ENCODE peak calls at places on chromosomes 2 and 18, in ten cellular contexts. Y is PC-3, N is Peyer's patch, B is adipocyte, K is BE2C, T is astrocyte of the spinal cord, E is fibroblast of villous mesenchyme, Q is colonic mucosa, G is PC-9, Z is body of pancreas. X is an unnamed sample.

GRCh38 chr2:109418716-109419115 is 195.1 kb downstream of the SEPTIN10 start:
- DNase-seq in K (no peak), E (no peak), Q (no peak), G (no peak), B (no peak), Z (no peak), Y (no peak), N (no peak), T (no peak), X (no peak)

GRCh38 chr2:195307751-195308150 is 349.3 kb upstream of the SLC39A10 start:
- DNase-seq in B (no peak), G (no peak), T (no peak), E (no peak), Z (no peak), Y (peak), N (no peak), Q (peak), K (no peak), X (no peak)

GRCh38 chr2:29920130-29920577 is 1.2 kb downstream of the ALK start:
- DNase-seq in E (peak), Z (peak), N (no peak), Y (peak), G (no peak), T (peak), K (peak), B (peak), Q (peak), X (peak)

GRCh38 chr2:120881981-120882788 is 146.5 kb downstream of the GLI2 start:
- DNase-seq in G (no peak), K (no peak), Z (peak), N (no peak), Y (no peak), T (no peak), E (no peak), B (no peak), Q (no peak), X (no peak)

GRCh38 chr2:212227755-212228154 is 310.8 kb downstream of the ERBB4 start:
- DNase-seq in B (peak), Y (peak), T (peak), K (peak), E (peak), G (peak), Z (peak), Q (no peak), N (no peak), X (peak)

GRCh38 chr2:173963323-173963816 is 1.8 kb downstream of the SP3 start:
- DNase-seq in Y (peak), Q (peak), Z (no peak), E (peak), B (peak), N (peak), T (peak), G (no peak), K (no peak), X (peak)

GRCh38 chr2:148981350-148981749 is 57.1 kb upstream of the LYPD6B start:
- DNase-seq in G (no peak), Q (no peak), Y (peak), E (no peak), Z (no peak), K (no peak), T (no peak), B (no peak), N (no peak), X (peak)

GRCh38 chr2:182980115-182980514 is 58.1 kb downstream of the NCKAP1 start:
- DNase-seq in K (no peak), E (peak), T (peak), G (no peak), Q (no peak), Z (no peak), N (no peak), B (peak), Y (peak), X (peak)

GRCh38 chr18:5851998-5852397 is 43.3 kb downstream of the TMEM200C start:
- DNase-seq in N (no peak), B (peak), T (no peak), K (no peak), G (no peak), E (no peak), Q (no peak), Y (peak), Z (no peak), X (no peak)

GRCh38 chr18:48306838-48307237 is 102.3 kb downstream of the ZBTB7C start:
- DNase-seq in G (no peak), Z (no peak), K (no peak), Q (no peak), T (no peak), Y (no peak), B (no peak), N (no peak), E (no peak), X (no peak)

GRCh38 chr18:2641638-2642037 is 13.9 kb upstream of the SMCHD1 start:
- DNase-seq in G (no peak), B (peak), Z (no peak), E (peak), Q (no peak), T (no peak), K (no peak), N (no peak), Y (no peak), X (no peak)
- H3K4me3 ChIP-seq in G (no peak), B (peak), Z (no peak), E (peak), Q (no peak), T (no peak), K (no peak), N (no peak), Y (no peak), X (no peak)

GRCh38 chr2:144389151-144389929 is 130.6 kb downstream of the ZEB2 start:
- DNase-seq in G (peak), K (no peak), Z (peak), T (no peak), Q (peak), E (no peak), N (no peak), B (no peak), Y (peak), X (no peak)

GRCh38 chr2:144390424-144391020 is 129.4 kb downstream of the ZEB2 start:
- DNase-seq in Q (no peak), E (no peak), Z (no peak), G (no peak), Y (no peak), K (no peak), B (no peak), T (peak), N (no peak), X (no peak)

GRCh38 chr2:144389930-144390311 is 130.0 kb downstream of the ZEB2 start:
- DNase-seq in B (no peak), G (no peak), N (no peak), Y (no peak), Z (no peak), Q (no peak), K (no peak), E (no peak), T (no peak), X (no peak)
- H3K4me3 ChIP-seq in B (no peak), G (no peak), N (peak), Y (peak), Z (peak), Q (peak), K (no peak), E (no peak), T (no peak), X (no peak)

GRCh38 chr2:46132996-46133395 is 164.2 kb upstream of the EPAS1 start:
- DNase-seq in B (no peak), N (no peak), Z (no peak), E (no peak), T (no peak), Y (no peak), G (no peak), Q (no peak), K (no peak), X (no peak)

GRCh38 chr2:46135230-46135555 is 162.0 kb upstream of the EPAS1 start:
- DNase-seq in K (no peak), Z (no peak), N (no peak), B (no peak), G (no peak), E (no peak), Q (no peak), Y (no peak), T (no peak), X (no peak)

GRCh38 chr2:46135936-46136335 is 161.3 kb upstream of the EPAS1 start:
- DNase-seq in T (peak), N (no peak), Z (no peak), E (peak), K (no peak), G (no peak), Y (no peak), B (peak), Q (no peak), X (no peak)

GRCh38 chr2:46136481-46136880 is 160.7 kb upstream of the EPAS1 start:
- DNase-seq in Z (no peak), B (no peak), Y (no peak), E (no peak), Q (no peak), T (no peak), N (no peak), K (no peak), G (no peak), X (no peak)

GRCh38 chr2:46134531-46135229 is 162.5 kb upstream of the EPAS1 start:
- DNase-seq in T (peak), Q (no peak), K (no peak), E (peak), B (no peak), Z (peak), N (no peak), Y (no peak), G (peak), X (peak)
- H3K4me3 ChIP-seq in T (no peak), Q (no peak), K (no peak), E (no peak), B (peak), Z (no peak), N (no peak), Y (no peak), G (no peak), X (no peak)

GRCh38 chr2:111116843-111117665 is 3.7 kb upstream of the BCL2L11 start:
- DNase-seq in E (peak), Y (peak), G (no peak), Q (peak), Z (peak), N (peak), B (peak), T (peak), K (peak), X (peak)
- H3K4me3 ChIP-seq in E (peak), Y (peak), G (no peak), Q (peak), Z (no peak), N (peak), B (peak), T (peak), K (peak), X (peak)

GRCh38 chr2:113895819-113896563 is 6.1 kb downstream of the ACTR3 start:
- DNase-seq in Q (no peak), K (no peak), G (no peak), N (no peak), E (no peak), Y (no peak), B (no peak), Z (no peak), T (no peak), X (no peak)

GRCh38 chr2:113895301-113895700 is 5.4 kb downstream of the ACTR3 start:
- DNase-seq in K (no peak), T (no peak), Y (no peak), G (no peak), N (no peak), B (no peak), Q (no peak), Z (no peak), E (no peak), X (peak)

GRCh38 chr2:113896791-113897190 is 6.9 kb downstream of the ACTR3 start:
- DNase-seq in N (no peak), G (no peak), Q (no peak), B (peak), E (peak), Y (no peak), K (no peak), T (no peak), Z (no peak), X (no peak)

GRCh38 chr2:113892004-113892740 is 2.3 kb downstream of the ACTR3 start:
- DNase-seq in T (no peak), N (no peak), E (no peak), Q (no peak), Z (no peak), G (no peak), B (no peak), Y (no peak), K (no peak), X (no peak)

GRCh38 chr2:113894156-113894743 is 4.4 kb downstream of the ACTR3 start:
- DNase-seq in T (peak), G (peak), K (no peak), B (peak), Z (peak), Y (peak), E (peak), Q (no peak), N (no peak), X (peak)
- H3K4me3 ChIP-seq in T (no peak), G (peak), K (no peak), B (peak), Z (no peak), Y (peak), E (no peak), Q (no peak), N (peak), X (peak)

GRCh38 chr2:202042444-202042843 is 8.8 kb downstream of the FZD7 start:
- DNase-seq in N (no peak), Q (no peak), G (no peak), K (no peak), Z (no peak), E (no peak), B (no peak), T (no peak), Y (peak), X (no peak)

GRCh38 chr2:202038471-202039277 is 5.0 kb downstream of the FZD7 start:
- DNase-seq in Q (no peak), Z (peak), K (no peak), Y (peak), E (peak), N (no peak), T (peak), B (peak), G (peak), X (no peak)

GRCh38 chr2:202036601-202037037 is 3.0 kb downstream of the FZD7 start:
- DNase-seq in Q (no peak), T (peak), K (peak), N (no peak), Y (no peak), B (peak), E (peak), Z (no peak), G (peak), X (no peak)

GRCh38 chr2:202037086-202037485 is 3.4 kb downstream of the FZD7 start:
- DNase-seq in N (no peak), B (peak), G (no peak), T (peak), Z (no peak), Q (no peak), E (peak), K (no peak), Y (no peak), X (no peak)

GRCh38 chr2:202039278-202040100 is 5.8 kb downstream of the FZD7 start:
- DNase-seq in Q (no peak), E (no peak), Z (no peak), K (no peak), G (no peak), B (peak), N (no peak), T (peak), Y (no peak), X (no peak)
- H3K4me3 ChIP-seq in Q (no peak), E (no peak), Z (no peak), K (peak), G (peak), B (no peak), N (no peak), T (peak), Y (no peak), X (no peak)

GRCh38 chr2:33142874-33143273 is 196.1 kb downstream of the LTBP1 start:
- DNase-seq in B (no peak), Z (no peak), Y (no peak), N (no peak), T (no peak), G (no peak), E (no peak), K (no peak), Q (no peak), X (no peak)

GRCh38 chr2:33145459-33145858 is 198.7 kb downstream of the LTBP1 start:
- DNase-seq in T (no peak), N (no peak), E (peak), Q (no peak), K (no peak), Z (no peak), G (no peak), Y (no peak), B (peak), X (peak)

GRCh38 chr2:33144243-33144642 is 197.5 kb downstream of the LTBP1 start:
- DNase-seq in T (no peak), E (no peak), Y (no peak), B (no peak), Q (no peak), G (no peak), Z (no peak), K (no peak), N (no peak), X (no peak)

GRCh38 chr2:33141476-33141875 is 194.7 kb downstream of the LTBP1 start:
- DNase-seq in Z (no peak), E (no peak), B (no peak), G (no peak), N (no peak), Y (no peak), K (no peak), Q (no peak), T (no peak), X (no peak)

DNA sequence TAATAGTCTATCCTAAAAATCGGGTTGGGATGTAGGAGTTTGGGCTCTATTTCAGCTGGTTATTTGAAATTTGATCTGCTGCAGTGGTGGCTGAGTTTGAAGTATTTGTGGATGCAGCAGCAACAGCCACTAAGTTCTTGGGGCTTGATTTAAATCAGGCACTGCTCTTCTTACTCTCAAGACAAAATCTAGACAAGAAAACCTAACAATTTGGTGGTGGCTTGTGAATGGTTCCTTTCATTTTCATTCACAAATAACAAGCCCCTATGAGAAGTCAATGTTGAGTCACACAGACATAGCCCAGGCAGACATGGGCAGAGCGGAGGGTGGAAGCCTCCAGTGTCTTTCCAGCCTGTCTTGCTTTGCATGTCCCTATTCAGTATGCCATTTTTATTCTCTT is 199.4 kb downstream of the LTBP1 start:
- DNase-seq in Z (no peak), Y (no peak), G (no peak), E (peak), K (no peak), N (no peak), T (peak), B (peak), Q (no peak), X (no peak)
- H3K4me3 ChIP-seq in Z (no peak), Y (no peak), G (no peak), E (no peak), K (no peak), N (no peak), T (no peak), B (peak), Q (no peak), X (no peak)

X was measured in A673.